ENCODE peak calls at places on chromosomes 2 and 18, in seven cellular contexts. One of them, this sample, is unnamed.
A peak's percentile ranks its signal among the peaks of the same experiment; 100 is the strongest.

GRCh38 chr2:27238976-27239375 is 21.8 kb downstream of the CAD start:
- DNase-seq in SK-N-SH: no peak
- DNase-seq in K562: no peak
- DNase-seq in IMR-90: no peak
- DNase-seq in H1: no peak
- DNase-seq in HepG2: no peak
- DNase-seq in GM12878: no peak
- DNase-seq in this sample: no peak

GRCh38 chr2:150426724-150427123 is 60.7 kb downstream of the RND3 start:
- DNase-seq in SK-N-SH: no peak
- DNase-seq in K562: no peak
- DNase-seq in IMR-90: no peak
- DNase-seq in H1: no peak
- DNase-seq in HepG2: no peak
- DNase-seq in GM12878: no peak
- DNase-seq in this sample: no peak

GRCh38 chr2:167190053-167190452 is 301.8 kb downstream of the XIRP2 start:
- DNase-seq in SK-N-SH: no peak
- DNase-seq in K562: no peak
- DNase-seq in IMR-90: no peak
- DNase-seq in H1: no peak
- DNase-seq in HepG2: no peak
- DNase-seq in GM12878: no peak
- DNase-seq in this sample: no peak

GRCh38 chr2:201974651-201975050 is 59.0 kb upstream of the FZD7 start:
- DNase-seq in SK-N-SH: no peak
- DNase-seq in K562: no peak
- DNase-seq in IMR-90: no peak
- DNase-seq in H1: no peak
- DNase-seq in HepG2: no peak
- DNase-seq in GM12878: no peak
- DNase-seq in this sample: no peak

GRCh38 chr2:15436195-15436594 is 124.9 kb downstream of the NBAS start:
- DNase-seq in SK-N-SH: no peak
- DNase-seq in K562: no peak
- DNase-seq in IMR-90: no peak
- DNase-seq in H1: no peak
- DNase-seq in HepG2: no peak
- DNase-seq in GM12878: no peak
- DNase-seq in this sample: no peak

GRCh38 chr18:13540783-13541182 is 185.6 kb downstream of the FAM210A start:
- DNase-seq in SK-N-SH: no peak
- DNase-seq in K562: no peak
- DNase-seq in IMR-90: no peak
- DNase-seq in H1: no peak
- DNase-seq in HepG2: no peak
- DNase-seq in GM12878: no peak
- DNase-seq in this sample: no peak

GRCh38 chr2:21034156-21034971 is 9.5 kb downstream of the APOB start:
- DNase-seq in SK-N-SH: no peak
- DNase-seq in K562: no peak
- DNase-seq in IMR-90: no peak
- DNase-seq in H1: no peak
- DNase-seq in HepG2: no peak
- DNase-seq in GM12878: no peak
- DNase-seq in this sample: no peak

GRCh38 chr2:119291588-119292167 is 68.0 kb downstream of the STEAP3 start:
- DNase-seq in SK-N-SH: no peak
- DNase-seq in K562: no peak
- DNase-seq in IMR-90: no peak
- DNase-seq in H1: no peak
- DNase-seq in HepG2: peak; percentile 29
- DNase-seq in GM12878: no peak
- DNase-seq in this sample: no peak

GRCh38 chr2:85694052-85695025 is at the start of gene GNLY:
- DNase-seq in SK-N-SH: no peak
- DNase-seq in K562: no peak
- DNase-seq in IMR-90: no peak
- DNase-seq in H1: no peak
- DNase-seq in HepG2: no peak
- DNase-seq in GM12878: no peak
- DNase-seq in this sample: no peak

GRCh38 chr2:219615894-219616293 is 11.5 kb upstream of the SLC4A3 start:
- DNase-seq in SK-N-SH: no peak
- DNase-seq in K562: no peak
- DNase-seq in IMR-90: no peak
- DNase-seq in H1: no peak
- DNase-seq in HepG2: no peak
- DNase-seq in GM12878: no peak
- DNase-seq in this sample: no peak

GRCh38 chr2:240596491-240596931 is 10.0 kb downstream of the CAPN10 start:
- DNase-seq in SK-N-SH: no peak
- DNase-seq in K562: no peak
- DNase-seq in IMR-90: no peak
- DNase-seq in H1: no peak
- DNase-seq in HepG2: no peak
- DNase-seq in GM12878: no peak
- DNase-seq in this sample: no peak

GRCh38 chr18:57959278-57959677 is 84.7 kb upstream of the NEDD4L start:
- DNase-seq in SK-N-SH: peak; percentile 49
- DNase-seq in K562: no peak
- DNase-seq in IMR-90: peak; percentile 62
- DNase-seq in H1: no peak
- DNase-seq in HepG2: peak; percentile 66
- DNase-seq in GM12878: no peak
- DNase-seq in this sample: peak; percentile 67

GRCh38 chr2:219521066-219521880 is 7.0 kb downstream of the ASIC4 start:
- DNase-seq in SK-N-SH: peak; percentile 91
- DNase-seq in K562: peak; percentile 77
- DNase-seq in IMR-90: peak; percentile 37
- DNase-seq in H1: no peak
- DNase-seq in HepG2: peak; percentile 33
- DNase-seq in GM12878: no peak
- DNase-seq in this sample: peak; percentile 60

GRCh38 chr2:171598713-171599319 is 76.5 kb downstream of the CYBRD1 start:
- DNase-seq in SK-N-SH: peak; percentile 74
- DNase-seq in K562: peak; percentile 79
- DNase-seq in IMR-90: peak; percentile 77
- DNase-seq in H1: no peak
- DNase-seq in HepG2: peak; percentile 72
- DNase-seq in GM12878: peak; percentile 24
- DNase-seq in this sample: peak; percentile 78

GRCh38 chr2:73268831-73269685 is 15.2 kb downstream of the FBXO41 start:
- DNase-seq in SK-N-SH: no peak
- DNase-seq in K562: no peak
- DNase-seq in IMR-90: peak; percentile 11
- DNase-seq in H1: peak; percentile 51
- DNase-seq in HepG2: no peak
- DNase-seq in GM12878: no peak
- DNase-seq in this sample: peak; percentile 83

GRCh38 chr2:199206536-199206935 is 251.2 kb downstream of the SATB2 start:
- DNase-seq in SK-N-SH: no peak
- DNase-seq in K562: no peak
- DNase-seq in IMR-90: no peak
- DNase-seq in H1: no peak
- DNase-seq in HepG2: no peak
- DNase-seq in GM12878: no peak
- DNase-seq in this sample: no peak

GRCh38 chr2:197306024-197306690 is 4.4 kb downstream of the ANKRD44 start:
- DNase-seq in SK-N-SH: no peak
- DNase-seq in K562: no peak
- DNase-seq in IMR-90: no peak
- DNase-seq in H1: no peak
- DNase-seq in HepG2: no peak
- DNase-seq in GM12878: no peak
- DNase-seq in this sample: no peak

GRCh38 chr2:64989982-64990614 is 899 bp downstream of the SLC1A4 start:
- DNase-seq in SK-N-SH: no peak
- DNase-seq in K562: peak; percentile 27
- DNase-seq in IMR-90: no peak
- DNase-seq in H1: no peak
- DNase-seq in HepG2: peak; percentile 43
- DNase-seq in GM12878: no peak
- DNase-seq in this sample: no peak

GRCh38 chr2:28316546-28317335 is 75.9 kb upstream of the FOSL2 start:
- DNase-seq in SK-N-SH: no peak
- DNase-seq in K562: no peak
- DNase-seq in IMR-90: no peak
- DNase-seq in H1: no peak
- DNase-seq in HepG2: no peak
- DNase-seq in GM12878: no peak
- DNase-seq in this sample: no peak

GRCh38 chr2:9797681-9798556 is 45.4 kb upstream of the TAF1B start:
- DNase-seq in SK-N-SH: no peak
- DNase-seq in K562: no peak
- DNase-seq in IMR-90: no peak
- DNase-seq in H1: no peak
- DNase-seq in HepG2: peak; percentile 57
- DNase-seq in GM12878: no peak
- DNase-seq in this sample: no peak

GRCh38 chr2:236940497-236940896 is 145.2 kb upstream of the COPS8 start:
- DNase-seq in SK-N-SH: no peak
- DNase-seq in K562: no peak
- DNase-seq in IMR-90: no peak
- DNase-seq in H1: no peak
- DNase-seq in HepG2: no peak
- DNase-seq in GM12878: no peak
- DNase-seq in this sample: no peak

GRCh38 chr2:175575346-175576258 is 394.1 kb upstream of the ATP5MC3 start:
- DNase-seq in SK-N-SH: no peak
- DNase-seq in K562: no peak
- DNase-seq in IMR-90: no peak
- DNase-seq in H1: no peak
- DNase-seq in HepG2: no peak
- DNase-seq in GM12878: peak; percentile 62
- DNase-seq in this sample: no peak

GRCh38 chr2:233443511-233444183 is 89.4 kb downstream of the DGKD start:
- DNase-seq in SK-N-SH: peak; percentile 92
- DNase-seq in K562: peak; percentile 76
- DNase-seq in IMR-90: peak; percentile 83
- DNase-seq in H1: no peak
- DNase-seq in HepG2: peak; percentile 69
- DNase-seq in GM12878: peak; percentile 31
- DNase-seq in this sample: peak; percentile 88

DNA sequence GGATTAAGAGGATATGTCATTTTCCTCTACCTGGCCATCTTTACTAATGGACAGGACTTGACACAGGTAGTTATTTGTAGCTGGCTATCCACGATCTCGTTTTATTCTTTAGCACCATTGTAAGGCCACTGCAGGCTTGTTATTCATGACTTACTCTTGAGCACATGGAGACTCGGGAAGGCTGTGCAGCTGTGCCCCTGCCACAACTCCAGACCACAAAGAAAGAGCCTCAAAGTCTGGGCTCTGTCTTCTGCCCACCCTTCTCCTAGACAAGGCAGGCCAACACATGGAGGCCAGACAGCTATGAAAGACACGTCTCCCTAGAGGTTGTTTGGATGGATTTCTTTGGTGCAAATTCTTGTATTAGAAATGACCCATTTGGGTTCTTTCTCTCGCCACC is 133.8 kb downstream of the NAPG start:
- DNase-seq in SK-N-SH: no peak
- DNase-seq in K562: no peak
- DNase-seq in IMR-90: no peak
- DNase-seq in H1: no peak
- DNase-seq in HepG2: no peak
- DNase-seq in GM12878: no peak
- DNase-seq in this sample: no peak
- H3K27ac ChIP-seq in SK-N-SH: no peak overlapping the region
- H3K27ac ChIP-seq in K562: no peak overlapping the region
- H3K27ac ChIP-seq in IMR-90: no peak overlapping the region
- H3K27ac ChIP-seq in H1: no peak overlapping the region
- H3K27ac ChIP-seq in HepG2: no peak overlapping the region
- H3K27ac ChIP-seq in GM12878: no peak overlapping the region
- H3K27ac ChIP-seq in this sample: no peak overlapping the region

GRCh38 chr2:72037322-72037721 is 110.3 kb downstream of the CYP26B1 start:
- DNase-seq in SK-N-SH: no peak
- DNase-seq in K562: no peak
- DNase-seq in IMR-90: no peak
- DNase-seq in H1: no peak
- DNase-seq in HepG2: no peak
- DNase-seq in GM12878: no peak
- DNase-seq in this sample: no peak

GRCh38 chr2:72040629-72041403 is 106.8 kb downstream of the CYP26B1 start:
- DNase-seq in SK-N-SH: no peak
- DNase-seq in K562: no peak
- DNase-seq in IMR-90: no peak
- DNase-seq in H1: no peak
- DNase-seq in HepG2: no peak
- DNase-seq in GM12878: no peak
- DNase-seq in this sample: no peak

GRCh38 chr2:72043985-72044384 is 103.7 kb downstream of the CYP26B1 start:
- DNase-seq in SK-N-SH: no peak
- DNase-seq in K562: no peak
- DNase-seq in IMR-90: no peak
- DNase-seq in H1: no peak
- DNase-seq in HepG2: no peak
- DNase-seq in GM12878: no peak
- DNase-seq in this sample: no peak

GRCh38 chr2:72038524-72038923 is 109.1 kb downstream of the CYP26B1 start:
- DNase-seq in SK-N-SH: no peak
- DNase-seq in K562: no peak
- DNase-seq in IMR-90: no peak
- DNase-seq in H1: no peak
- DNase-seq in HepG2: no peak
- DNase-seq in GM12878: no peak
- DNase-seq in this sample: no peak

GRCh38 chr2:72041638-72042111 is 106.0 kb downstream of the CYP26B1 start:
- DNase-seq in SK-N-SH: no peak
- DNase-seq in K562: no peak
- DNase-seq in IMR-90: no peak
- DNase-seq in H1: no peak
- DNase-seq in HepG2: no peak
- DNase-seq in GM12878: no peak
- DNase-seq in this sample: no peak
- TF ChIP-seq USF2 in SK-N-SH: no peak
- TF ChIP-seq USF2 in K562: no peak
- TF ChIP-seq USF2 in IMR-90: no peak
- TF ChIP-seq USF2 in H1: no peak
- TF ChIP-seq USF2 in HepG2: no peak
- TF ChIP-seq USF2 in GM12878: no peak
- TF ChIP-seq USF2 in this sample: no peak

DNA sequence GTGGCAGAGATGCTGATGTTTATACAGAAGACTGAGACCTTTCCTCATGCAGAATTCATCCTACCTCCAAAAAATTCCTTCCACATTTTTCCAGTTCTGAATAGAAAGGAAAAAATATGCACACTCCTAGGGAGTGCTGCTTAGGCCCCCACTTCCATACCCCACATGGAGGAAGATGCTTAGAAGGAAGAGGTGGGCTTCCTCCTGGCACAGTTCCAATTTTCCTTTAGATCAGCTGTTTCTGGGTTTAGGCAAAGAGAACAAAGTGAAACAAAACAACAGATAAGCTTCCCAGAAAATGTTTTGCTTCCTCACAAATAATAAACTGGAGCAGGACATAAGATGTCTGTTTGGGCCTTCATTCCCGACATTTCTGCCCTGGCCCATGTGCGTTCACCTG is 172.6 kb downstream of the PRPF40A start:
- DNase-seq in SK-N-SH: no peak
- DNase-seq in K562: no peak
- DNase-seq in IMR-90: no peak
- DNase-seq in H1: no peak
- DNase-seq in HepG2: no peak
- DNase-seq in GM12878: no peak
- DNase-seq in this sample: no peak
- H3K27ac ChIP-seq in SK-N-SH: peak overlapping the region; percentile 16
- H3K27ac ChIP-seq in K562: no peak overlapping the region
- H3K27ac ChIP-seq in IMR-90: peak overlapping the region; percentile 31
- H3K27ac ChIP-seq in H1: no peak overlapping the region
- H3K27ac ChIP-seq in HepG2: no peak overlapping the region
- H3K27ac ChIP-seq in GM12878: no peak overlapping the region
- H3K27ac ChIP-seq in this sample: no peak overlapping the region

GRCh38 chr2:133790706-133791105 is 222.4 kb upstream of the NCKAP5 start:
- DNase-seq in SK-N-SH: no peak
- DNase-seq in K562: no peak
- DNase-seq in IMR-90: peak; percentile 73
- DNase-seq in H1: no peak
- DNase-seq in HepG2: no peak
- DNase-seq in GM12878: no peak
- DNase-seq in this sample: no peak
- TF ChIP-seq USF2 in SK-N-SH: no peak
- TF ChIP-seq USF2 in K562: no peak
- TF ChIP-seq USF2 in IMR-90: no peak
- TF ChIP-seq USF2 in H1: no peak
- TF ChIP-seq USF2 in HepG2: no peak
- TF ChIP-seq USF2 in GM12878: no peak
- TF ChIP-seq USF2 in this sample: no peak

This sample was measured in A549.